ENCODE peak calls at places on chromosomes 5 and 9, in four cellular contexts. One of them, this sample, is unnamed.

GRCh38 chr5:136192526-136193395 is at the start of gene SMIM32:
- DNase-seq in K562: peak; percentile 25
- DNase-seq in HepG2: peak; percentile 24
- DNase-seq in HEK293T: no peak
- DNase-seq in this sample: peak; percentile 59

GRCh38 chr9:36980148-36980974 is 53.7 kb downstream of the PAX5 start:
- DNase-seq in HepG2: no peak
- DNase-seq in HEK293T: peak; percentile 37
- DNase-seq in K562: peak; percentile 28
- DNase-seq in this sample: peak; percentile 75

GRCh38 chr9:121354141-121354540 is 15.9 kb downstream of the STOM start:
- DNase-seq in HepG2: peak; percentile 3
- DNase-seq in HEK293T: no peak
- DNase-seq in K562: no peak
- DNase-seq in this sample: no peak

GRCh38 chr9:109401169-109401989 is 80.5 kb upstream of the EPB41L4B start:
- DNase-seq in K562: peak; percentile 78
- DNase-seq in HEK293T: peak; percentile 81
- DNase-seq in HepG2: peak; percentile 65
- DNase-seq in this sample: peak; percentile 86

GRCh38 chr5:9889511-9889910 is 259.4 kb upstream of the TAS2R1 start:
- DNase-seq in K562: no peak
- DNase-seq in HEK293T: no peak
- DNase-seq in HepG2: no peak
- DNase-seq in this sample: no peak

GRCh38 chr5:1293416-1293996 is 1.4 kb downstream of the TERT start:
- DNase-seq in K562: no peak
- DNase-seq in HEK293T: no peak
- DNase-seq in HepG2: no peak
- DNase-seq in this sample: no peak

GRCh38 chr9:125493384-125493783 is 213.6 kb downstream of the MAPKAP1 start:
- DNase-seq in HepG2: peak; percentile 84
- DNase-seq in K562: no peak
- DNase-seq in HEK293T: no peak
- DNase-seq in this sample: no peak

GRCh38 chr9:123684393-123685149 is 245.4 kb downstream of the DENND1A start:
- DNase-seq in HepG2: no peak
- DNase-seq in K562: no peak
- DNase-seq in HEK293T: no peak
- DNase-seq in this sample: no peak

GRCh38 chr5:14250094-14250777 is 107.1 kb downstream of the TRIO start:
- DNase-seq in HEK293T: peak; percentile 62
- DNase-seq in HepG2: peak; percentile 19
- DNase-seq in K562: peak; percentile 52
- DNase-seq in this sample: peak; percentile 54

GRCh38 chr9:123358181-123358894 is 2.3 kb downstream of the CRB2 start:
- DNase-seq in HEK293T: no peak
- DNase-seq in K562: no peak
- DNase-seq in HepG2: no peak
- DNase-seq in this sample: no peak

GRCh38 chr9:106797299-106797698 is 65.7 kb upstream of the ZNF462 start:
- DNase-seq in HEK293T: no peak
- DNase-seq in HepG2: no peak
- DNase-seq in K562: no peak
- DNase-seq in this sample: no peak

GRCh38 chr5:56900858-56901578 is 8.4 kb upstream of the SETD9 start:
- DNase-seq in HepG2: peak; percentile 56
- DNase-seq in HEK293T: peak; percentile 55
- DNase-seq in K562: peak; percentile 22
- DNase-seq in this sample: peak; percentile 12

GRCh38 chr5:108278285-108279240 is 103.3 kb downstream of the FBXL17 start:
- DNase-seq in HEK293T: no peak
- DNase-seq in HepG2: no peak
- DNase-seq in K562: no peak
- DNase-seq in this sample: peak; percentile 17

GRCh38 chr9:34994429-34995287 is 5.1 kb downstream of the DNAJB5 start:
- DNase-seq in K562: peak; percentile 41
- DNase-seq in HepG2: peak; percentile 38
- DNase-seq in HEK293T: peak; percentile 65
- DNase-seq in this sample: peak; percentile 54

GRCh38 chr9:69771775-69772418 is 12.1 kb upstream of the PTAR1 start:
- DNase-seq in HepG2: no peak
- DNase-seq in K562: no peak
- DNase-seq in HEK293T: no peak
- DNase-seq in this sample: no peak

GRCh38 chr9:17389026-17389425 is 189.8 kb upstream of the SH3GL2 start:
- DNase-seq in HEK293T: no peak
- DNase-seq in K562: no peak
- DNase-seq in HepG2: no peak
- DNase-seq in this sample: no peak

GRCh38 chr9:110895141-110895912 is 142.9 kb downstream of the LPAR1 start:
- DNase-seq in K562: no peak
- DNase-seq in HepG2: no peak
- DNase-seq in HEK293T: no peak
- DNase-seq in this sample: no peak

GRCh38 chr5:68449380-68449779 is 233.8 kb downstream of the PIK3R1 start:
- DNase-seq in K562: no peak
- DNase-seq in HepG2: no peak
- DNase-seq in HEK293T: no peak
- DNase-seq in this sample: no peak

GRCh38 chr5:31853398-31854135 is 214.6 kb downstream of the PDZD2 start:
- DNase-seq in K562: no peak
- DNase-seq in HEK293T: no peak
- DNase-seq in HepG2: no peak
- DNase-seq in this sample: no peak

GRCh38 chr5:153623906-153624765 is 133.7 kb downstream of the GRIA1 start:
- DNase-seq in K562: no peak
- DNase-seq in HepG2: no peak
- DNase-seq in HEK293T: no peak
- DNase-seq in this sample: no peak

GRCh38 chr9:89405832-89406231 is 87.5 kb downstream of the SECISBP2 start:
- DNase-seq in K562: no peak
- DNase-seq in HEK293T: no peak
- DNase-seq in HepG2: no peak
- DNase-seq in this sample: no peak

GRCh38 chr9:79129865-79130480 is 441.8 kb upstream of the TLE4 start:
- DNase-seq in K562: peak; percentile 11
- DNase-seq in HEK293T: peak; percentile 58
- DNase-seq in HepG2: peak; percentile 1
- DNase-seq in this sample: peak; percentile 55

GRCh38 chr5:11384441-11385250 is 519.6 kb downstream of the CTNND2 start:
- DNase-seq in HEK293T: no peak
- DNase-seq in K562: no peak
- DNase-seq in HepG2: no peak
- DNase-seq in this sample: peak; percentile 33

GRCh38 chr9:94681508-94681907 is 42.2 kb upstream of the FBP1 start:
- DNase-seq in HepG2: peak; percentile 73
- DNase-seq in K562: peak; percentile 45
- DNase-seq in HEK293T: peak; percentile 72
- DNase-seq in this sample: peak; percentile 68

GRCh38 chr5:133756756-133757155 is 144.4 kb upstream of the FSTL4 start:
- DNase-seq in K562: no peak
- DNase-seq in HEK293T: no peak
- DNase-seq in HepG2: no peak
- DNase-seq in this sample: no peak

GRCh38 chr9:76395381-76395780 is 1.2 kb upstream of the RFK start:
- DNase-seq in K562: no peak
- DNase-seq in HepG2: no peak
- DNase-seq in HEK293T: no peak
- DNase-seq in this sample: no peak

GRCh38 chr9:107905313-107906027 is 415.9 kb upstream of the KLF4 start:
- DNase-seq in HEK293T: no peak
- DNase-seq in HepG2: no peak
- DNase-seq in K562: no peak
- DNase-seq in this sample: no peak

GRCh38 chr5:157459715-157460599 is at the start of gene NIPAL4:
- DNase-seq in HepG2: no peak
- DNase-seq in K562: no peak
- DNase-seq in HEK293T: no peak
- DNase-seq in this sample: peak; percentile 33

GRCh38 chr5:64818245-64818644 is 49.5 kb downstream of the CWC27 start:
- DNase-seq in HepG2: peak; percentile 78
- DNase-seq in K562: no peak
- DNase-seq in HEK293T: no peak
- DNase-seq in this sample: no peak

GRCh38 chr5:180804129-180804601 is 1.6 kb upstream of the MGAT1 start:
- DNase-seq in HEK293T: no peak
- DNase-seq in HepG2: no peak
- DNase-seq in K562: no peak
- DNase-seq in this sample: no peak

GRCh38 chr9:131478421-131478868 is 24.3 kb upstream of the POMT1 start:
- DNase-seq in K562: peak; percentile 57
- DNase-seq in HepG2: peak; percentile 46
- DNase-seq in HEK293T: peak; percentile 67
- DNase-seq in this sample: peak; percentile 83

GRCh38 chr5:133861161-133861737 is 107.2 kb downstream of the C5orf15 start:
- DNase-seq in K562: no peak
- DNase-seq in HepG2: no peak
- DNase-seq in HEK293T: no peak
- DNase-seq in this sample: no peak

GRCh38 chr5:180601591-180602480 is 10.5 kb upstream of the SCGB3A1 start:
- DNase-seq in HEK293T: no peak
- DNase-seq in HepG2: no peak
- DNase-seq in K562: no peak
- DNase-seq in this sample: peak; percentile 6

GRCh38 chr5:73902327-73903051 is 276.5 kb downstream of the ARHGEF28 start:
- DNase-seq in HEK293T: peak; percentile 54
- DNase-seq in HepG2: peak; percentile 41
- DNase-seq in K562: peak; percentile 22
- DNase-seq in this sample: no peak

GRCh38 chr9:81070689-81071088 is 618.7 kb downstream of the TLE1 start:
- DNase-seq in HEK293T: no peak
- DNase-seq in K562: no peak
- DNase-seq in HepG2: no peak
- DNase-seq in this sample: no peak

GRCh38 chr5:42718591-42718990 is 38.0 kb upstream of the CCDC152 start:
- DNase-seq in HepG2: no peak
- DNase-seq in HEK293T: no peak
- DNase-seq in K562: no peak
- DNase-seq in this sample: no peak

DNA sequence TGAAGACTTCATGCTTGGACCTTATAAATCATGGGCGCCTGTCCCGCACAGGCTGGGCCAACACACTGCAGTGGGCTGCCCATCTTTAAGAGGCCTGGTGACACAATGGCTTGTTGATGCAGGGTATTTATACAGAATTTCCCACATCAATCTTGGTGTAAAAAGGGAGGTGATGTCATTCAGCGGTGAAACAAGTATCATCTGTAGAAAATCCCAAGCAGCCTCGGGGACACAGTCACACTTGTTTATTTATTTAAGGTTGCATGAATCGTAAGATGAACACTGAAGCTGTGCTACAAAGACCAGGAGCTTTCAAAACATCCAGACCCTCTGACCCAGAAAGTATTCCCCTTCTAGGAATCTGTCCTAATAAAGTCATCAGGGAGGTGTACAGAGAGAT is 40.5 kb downstream of the SMIM23 start:
- DNase-seq in K562: no peak
- DNase-seq in HEK293T: no peak
- DNase-seq in HepG2: no peak
- DNase-seq in this sample: no peak
- TF ChIP-seq SP1 in K562: no peak
- TF ChIP-seq SP1 in HEK293T: no peak
- TF ChIP-seq SP1 in HepG2: no peak
- TF ChIP-seq SP1 in this sample: no peak

DNA sequence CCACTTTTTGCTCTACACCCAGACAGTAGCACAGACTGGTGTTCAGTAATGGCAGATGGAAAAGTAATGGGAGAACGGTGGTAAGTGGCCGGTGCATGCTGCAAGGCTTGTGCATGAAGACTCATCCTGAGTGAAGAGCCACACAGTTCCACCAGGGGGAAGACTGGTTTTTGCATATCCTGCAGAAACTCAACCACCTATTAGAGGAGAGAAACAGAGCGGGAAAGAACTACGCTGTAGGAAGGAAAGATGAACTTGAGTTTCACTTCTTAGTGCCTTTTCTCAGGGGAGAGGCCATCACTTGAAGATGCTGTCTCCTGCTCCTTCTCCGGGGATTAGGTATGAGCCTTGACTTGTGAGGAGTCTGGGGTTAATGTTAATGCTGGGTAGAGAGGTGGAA is 9.4 kb upstream of the PRSS3 start:
- DNase-seq in K562: no peak
- DNase-seq in HepG2: peak; percentile 60
- DNase-seq in HEK293T: peak; percentile 33
- DNase-seq in this sample: no peak
- TF ChIP-seq ELF4 in K562: no peak
- TF ChIP-seq ELF4 in HepG2: no peak
- TF ChIP-seq ELF4 in HEK293T: no peak
- TF ChIP-seq ELF4 in this sample: no peak

DNA sequence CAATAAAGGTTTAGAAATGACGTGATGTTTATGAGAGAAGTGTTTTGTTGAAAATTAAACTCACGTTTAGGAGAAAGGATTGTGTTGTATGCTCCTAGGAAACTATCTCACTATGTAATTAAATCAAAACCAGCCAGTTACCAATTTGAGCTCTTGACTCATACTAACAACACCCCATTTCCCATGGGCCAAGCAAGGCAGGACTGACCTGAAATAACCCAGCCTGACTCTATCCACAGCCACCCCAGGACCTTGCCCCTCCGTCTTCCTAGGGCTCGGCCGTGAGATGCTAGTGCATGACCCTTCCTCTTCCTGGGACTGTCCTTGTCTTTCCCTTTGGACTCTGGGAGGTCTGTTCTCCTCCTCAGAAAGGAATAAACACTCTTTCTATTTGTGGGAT is 16.4 kb downstream of the TLR4 start:
- DNase-seq in HepG2: no peak
- DNase-seq in K562: no peak
- DNase-seq in HEK293T: no peak
- DNase-seq in this sample: no peak
- TF ChIP-seq SP1 in HepG2: no peak
- TF ChIP-seq SP1 in K562: no peak
- TF ChIP-seq SP1 in HEK293T: no peak
- TF ChIP-seq SP1 in this sample: no peak

GRCh38 chr5:82765765-82766164 is 311.4 kb downstream of the TMEM167A start:
- DNase-seq in HepG2: peak; percentile 53
- DNase-seq in K562: no peak
- DNase-seq in HEK293T: no peak
- DNase-seq in this sample: no peak
- TF ChIP-seq ELF4 in HepG2: no peak
- TF ChIP-seq ELF4 in K562: no peak
- TF ChIP-seq ELF4 in HEK293T: no peak
- TF ChIP-seq ELF4 in this sample: no peak

DNA sequence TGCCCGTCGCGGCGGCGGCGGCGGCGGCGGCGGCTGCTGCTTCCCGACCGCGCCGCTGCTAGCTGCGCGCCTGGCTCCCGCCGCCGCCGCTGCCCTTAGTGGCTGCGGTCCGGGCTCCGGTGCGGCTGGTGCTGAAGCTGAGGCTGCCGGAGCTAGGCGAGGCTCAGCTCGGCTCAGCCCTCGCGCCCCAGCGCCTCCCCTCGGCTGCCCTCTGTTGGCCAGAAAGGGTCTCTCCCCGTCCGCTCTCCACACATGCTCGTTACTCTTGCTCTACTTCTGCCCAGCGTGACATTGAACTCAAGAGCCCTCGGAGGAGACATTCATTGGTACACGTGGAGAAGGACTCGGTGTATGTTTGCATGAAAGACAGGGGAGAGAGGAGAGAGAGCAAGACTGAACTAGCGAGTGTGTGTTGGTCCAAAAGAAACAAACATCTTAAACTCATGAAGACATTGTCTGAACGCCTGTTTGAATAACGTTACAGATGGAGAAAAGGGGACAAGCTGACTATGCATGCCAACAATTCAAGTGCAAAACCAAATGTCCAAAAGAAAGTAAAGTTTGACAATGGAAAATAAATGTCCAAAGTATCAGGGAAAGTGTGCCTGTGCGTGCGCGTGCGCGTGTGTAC is at the start of gene HCN1:
- DNase-seq in HEK293T: peak; percentile 8
- DNase-seq in K562: no peak
- DNase-seq in HepG2: peak; percentile 17
- DNase-seq in this sample: peak; percentile 91
- TF ChIP-seq SP1 in HEK293T: no peak
- TF ChIP-seq SP1 in K562: no peak
- TF ChIP-seq SP1 in HepG2: no peak
- TF ChIP-seq SP1 in this sample: no peak